ENCODE peak calls at places on chromosome 17, in four cellular contexts. Y, Q, H and M are unnamed samples.

GRCh38 chr17:33234930-33235685 is 58.0 kb downstream of the ASIC2 start:
- DNase-seq in Y (no peak), Q (no peak), H (no peak), M (no peak)

GRCh38 chr17:42322382-42323267 is 34.3 kb downstream of the STAT5A start:
- DNase-seq in Y (peak; percentile 98), Q (peak; percentile 88), H (peak; percentile 96), M (peak; percentile 94)

GRCh38 chr17:57538730-57539456 is 206.2 kb downstream of the CCDC182 start:
- DNase-seq in Y (no peak), Q (no peak), H (no peak), M (no peak)

GRCh38 chr17:54785643-54786258 is 114.9 kb upstream of the TOM1L1 start:
- DNase-seq in Y (no peak), Q (no peak), H (no peak), M (no peak)

GRCh38 chr17:43766413-43767052 is 7.9 kb upstream of the SOST start:
- DNase-seq in Y (peak; percentile 93), Q (no peak), H (peak; percentile 31), M (peak; percentile 71)

GRCh38 chr17:43170140-43170765 is 761 bp upstream of the NBR1 start:
- DNase-seq in Y (peak; percentile 99), Q (peak; percentile 96), H (peak; percentile 82), M (peak; percentile 92)

GRCh38 chr17:57988301-57989010 is 402 bp upstream of the VEZF1 start:
- DNase-seq in Y (peak; percentile 67), Q (peak; percentile 86), H (peak; percentile 57), M (peak; percentile 88)

GRCh38 chr17:78019367-78019975 is 61.0 kb downstream of the TNRC6C start:
- DNase-seq in Y (peak; percentile 58), Q (no peak), H (no peak), M (no peak)

GRCh38 chr17:68456529-68457167 is 648 bp downstream of the WIPI1 start:
- DNase-seq in Y (peak; percentile 93), Q (no peak), H (no peak), M (peak; percentile 87)

GRCh38 chr17:4246674-4247073 is 17.1 kb downstream of the ANKFY1 start:
- DNase-seq in Y (no peak), Q (no peak), H (no peak), M (no peak)

GRCh38 chr17:66522591-66523272 is 220.3 kb downstream of the PRKCA start:
- DNase-seq in Y (no peak), Q (no peak), H (no peak), M (no peak)

GRCh38 chr17:81417049-81417878 is 22.0 kb downstream of the BAHCC1 start:
- DNase-seq in Y (no peak), Q (no peak), H (no peak), M (no peak)

GRCh38 chr17:22337467-22337866 is 645.1 kb downstream of the KCNJ18 start:
- DNase-seq in Y (no peak), Q (no peak), H (no peak), M (no peak)

GRCh38 chr17:45155029-45155428 is 6.6 kb upstream of the HEXIM2 start:
- DNase-seq in Y (no peak), Q (no peak), H (no peak), M (no peak)

GRCh38 chr17:11182430-11182829 is 58.6 kb upstream of the SHISA6 start:
- DNase-seq in Y (no peak), Q (no peak), H (no peak), M (no peak)

GRCh38 chr17:63024201-63024600 is 58.2 kb downstream of the TANC2 start:
- DNase-seq in Y (no peak), Q (no peak), H (no peak), M (no peak)

GRCh38 chr17:40563371-40564052 is 1.8 kb downstream of the CCR7 start:
- DNase-seq in Y (no peak), Q (no peak), H (no peak), M (no peak)

GRCh38 chr17:29571883-29572681 is 3.6 kb downstream of the TP53I13 start:
- DNase-seq in Y (no peak), Q (no peak), H (no peak), M (no peak)

GRCh38 chr17:38341035-38341721 is 2.6 kb downstream of the GPR179 start:
- DNase-seq in Y (peak; percentile 52), Q (no peak), H (no peak), M (peak; percentile 73)

GRCh38 chr17:42027961-42028790 is 8.3 kb downstream of the NKIRAS2 start:
- DNase-seq in Y (peak; percentile 92), Q (no peak), H (no peak), M (peak; percentile 77)

GRCh38 chr17:41539979-41540701 is 12.0 kb upstream of the KRT19 start:
- DNase-seq in Y (no peak), Q (no peak), H (no peak), M (no peak)

GRCh38 chr17:63610854-63611253 is 10.2 kb downstream of the TACO1 start:
- DNase-seq in Y (no peak), Q (no peak), H (no peak), M (no peak)

GRCh38 chr17:50532452-50533024 is at the start of gene EPN3:
- DNase-seq in Y (peak; percentile 78), Q (no peak), H (no peak), M (peak; percentile 78)